ENCODE peak calls at places on chromosomes 3 and 15, in nine cellular contexts. L, P, V, A, H, R, G, B and Y are unnamed samples.

GRCh38 chr3:148953094-148953493 is 38.2 kb upstream of the GYG1 start:
- DNase-seq in L (no peak), P (no peak), V (no peak), A (no peak), H (no peak), R (no peak), G (no peak), B (peak; percentile 13), Y (no peak)

GRCh38 chr3:70832035-70832795 is 519.8 kb upstream of the MDFIC2 start:
- DNase-seq in L (no peak), P (no peak), V (no peak), A (peak; percentile 39), H (no peak), R (no peak), G (peak; percentile 24), B (peak; percentile 98), Y (peak; percentile 50)

GRCh38 chr3:113285741-113286140 is 74.4 kb downstream of the BOC start:
- DNase-seq in L (no peak), P (no peak), V (no peak), A (no peak), H (no peak), R (no peak), G (no peak), B (no peak), Y (no peak)

GRCh38 chr3:78868570-78868969 is 899.2 kb downstream of the ROBO1 start:
- DNase-seq in L (no peak), P (no peak), V (no peak), A (no peak), H (no peak), R (no peak), G (no peak), B (no peak), Y (no peak)

GRCh38 chr3:184740509-184741258 is 28.8 kb upstream of the MAGEF1 start:
- DNase-seq in L (no peak), P (peak; percentile 28), V (no peak), A (no peak), H (no peak), R (no peak), G (no peak), B (peak; percentile 70), Y (no peak)

GRCh38 chr3:15629860-15630597 is 28.5 kb downstream of the BTD start:
- DNase-seq in L (peak; percentile 67), P (peak; percentile 69), V (peak; percentile 47), A (no peak), H (peak; percentile 71), R (peak; percentile 83), G (peak; percentile 79), B (peak; percentile 89), Y (no peak)

GRCh38 chr15:74793135-74794028 is 11.5 kb downstream of the CSK start:
- DNase-seq in L (no peak), P (no peak), V (peak; percentile 63), A (no peak), H (no peak), R (no peak), G (no peak), B (peak; percentile 38), Y (no peak)

GRCh38 chr3:193803288-193803687 is 210.3 kb downstream of the OPA1 start:
- DNase-seq in L (no peak), P (no peak), V (no peak), A (no peak), H (peak; percentile 61), R (no peak), G (no peak), B (no peak), Y (no peak)

GRCh38 chr3:46400000-46400734 is 6.7 kb downstream of the CCR5AS start:
- DNase-seq in L (no peak), P (no peak), V (no peak), A (no peak), H (no peak), R (no peak), G (no peak), B (peak; percentile 89), Y (no peak)

GRCh38 chr15:40873625-40874561 is at the start of gene RHOV:
- DNase-seq in L (peak; percentile 67), P (peak; percentile 61), V (no peak), A (no peak), H (peak; percentile 91), R (no peak), G (no peak), B (peak; percentile 53), Y (peak; percentile 44)

GRCh38 chr3:176767385-176767784 is 429.9 kb downstream of the TBL1XR1 start:
- DNase-seq in L (no peak), P (no peak), V (no peak), A (peak; percentile 27), H (no peak), R (no peak), G (no peak), B (peak; percentile 1), Y (no peak)

GRCh38 chr15:49059491-49059890 is 13.2 kb upstream of the SECISBP2L start:
- DNase-seq in L (no peak), P (no peak), V (no peak), A (no peak), H (no peak), R (no peak), G (no peak), B (no peak), Y (no peak)

GRCh38 chr3:119508172-119508845 is 10.0 kb downstream of the TIMMDC1 start:
- DNase-seq in L (no peak), P (no peak), V (no peak), A (no peak), H (no peak), R (peak; percentile 19), G (no peak), B (no peak), Y (no peak)